ENCODE peak calls at places on chromosomes 7 and 10, in ten cellular contexts. L is kidney epithelial cell, G is endothelial cell of umbilical vein, J is colonic mucosa, P is ovary, A is bronchial epithelial cell, E is fibroblast of lung, F is lung, W is lower lobe of right lung, M is A549. D is an unnamed sample.

GRCh38 chr7:47383064-47383463 is 198.8 kb downstream of the TNS3 start:
- DNase-seq in L (no peak), G (no peak), J (no peak), P (no peak), A (no peak), E (peak; percentile 88), F (no peak), W (no peak), M (no peak), D (no peak)

GRCh38 chr10:34815174-34816066 is at the start of gene PARD3:
- DNase-seq in L (no peak), G (peak; percentile 54), J (peak; percentile 69), P (peak; percentile 77), A (peak; percentile 17), E (peak; percentile 63), F (peak; percentile 61), W (peak; percentile 73), M (peak; percentile 71), D (peak; percentile 68)

GRCh38 chr7:67401492-67401891 is 404.9 kb downstream of the TYW1 start:
- DNase-seq in L (no peak), G (no peak), J (no peak), P (no peak), A (no peak), E (no peak), F (no peak), W (no peak), M (no peak), D (no peak)

GRCh38 chr7:127891854-127892438 is 139.3 kb downstream of the LRRC4 start:
- DNase-seq in L (no peak), G (no peak), J (no peak), P (no peak), A (no peak), E (no peak), F (no peak), W (no peak), M (no peak), D (no peak)

GRCh38 chr7:1112109-1112508 is 24.2 kb downstream of the GPER1 start:
- DNase-seq in L (no peak), G (peak; percentile 74), J (no peak), P (no peak), A (no peak), E (peak; percentile 24), F (no peak), W (peak; percentile 39), M (no peak), D (no peak)

GRCh38 chr10:78909268-78909667 is 159.5 kb upstream of the ZMIZ1 start:
- DNase-seq in L (no peak), G (no peak), J (no peak), P (no peak), A (no peak), E (no peak), F (no peak), W (no peak), M (no peak), D (no peak)

GRCh38 chr7:32381024-32381601 is 109.1 kb downstream of the LSM5 start:
- DNase-seq in L (no peak), G (no peak), J (no peak), P (no peak), A (no peak), E (no peak), F (no peak), W (no peak), M (no peak), D (no peak)

GRCh38 chr10:105070980-105071379 is 429.9 kb downstream of the SORCS3 start:
- DNase-seq in L (no peak), G (no peak), J (no peak), P (no peak), A (no peak), E (no peak), F (no peak), W (no peak), M (no peak), D (no peak)

GRCh38 chr7:132500727-132501410 is 75.4 kb downstream of the PLXNA4 start:
- DNase-seq in L (no peak), G (peak; percentile 95), J (peak; percentile 34), P (peak; percentile 76), A (no peak), E (peak; percentile 69), F (peak; percentile 44), W (no peak), M (peak; percentile 18), D (no peak)

GRCh38 chr10:46537309-46537708 is 19.1 kb downstream of the GPRIN2 start:
- DNase-seq in L (no peak), G (no peak), J (no peak), P (no peak), A (no peak), E (no peak), F (no peak), W (no peak), M (no peak), D (no peak)

GRCh38 chr7:129644634-129645230 is 33.2 kb downstream of the NRF1 start:
- DNase-seq in L (no peak), G (peak; percentile 66), J (no peak), P (no peak), A (peak; percentile 57), E (peak; percentile 50), F (no peak), W (no peak), M (peak; percentile 55), D (no peak)

GRCh38 chr7:105876964-105877601 is 684 bp upstream of the ATXN7L1 start:
- DNase-seq in L (no peak), G (peak; percentile 52), J (peak; percentile 80), P (peak; percentile 39), A (peak; percentile 19), E (peak; percentile 32), F (no peak), W (peak; percentile 48), M (peak; percentile 68), D (peak; percentile 70)

GRCh38 chr7:155531686-155532085 is 14.7 kb downstream of the CNPY1 start:
- DNase-seq in L (no peak), G (no peak), J (no peak), P (no peak), A (peak; percentile 22), E (no peak), F (no peak), W (no peak), M (no peak), D (peak; percentile 32)

GRCh38 chr7:13240349-13240748 is 552.9 kb downstream of the ARL4A start:
- DNase-seq in L (peak; percentile 76), G (no peak), J (no peak), P (no peak), A (peak; percentile 73), E (peak; percentile 76), F (no peak), W (no peak), M (peak; percentile 76), D (no peak)

GRCh38 chr7:38178004-38178694 is at the start of gene STARD3NL:
- DNase-seq in L (peak; percentile 100), G (peak; percentile 100), J (peak; percentile 99), P (peak; percentile 97), A (peak; percentile 99), E (peak; percentile 100), F (peak; percentile 100), W (peak; percentile 96), M (peak; percentile 100), D (peak; percentile 95)

GRCh38 chr7:38181111-38181510 is 3.1 kb downstream of the STARD3NL start:
- DNase-seq in L (no peak), G (peak; percentile 56), J (no peak), P (no peak), A (no peak), E (no peak), F (no peak), W (no peak), M (no peak), D (no peak)

GRCh38 chr7:38177621-38178003 is 433 bp upstream of the STARD3NL start:
- DNase-seq in L (no peak), G (no peak), J (no peak), P (no peak), A (no peak), E (no peak), F (no peak), W (no peak), M (no peak), D (no peak)

GRCh38 chr7:38179719-38180333 is 1.8 kb downstream of the STARD3NL start:
- DNase-seq in L (no peak), G (peak; percentile 80), J (no peak), P (no peak), A (no peak), E (peak; percentile 29), F (no peak), W (no peak), M (no peak), D (no peak)

DNA sequence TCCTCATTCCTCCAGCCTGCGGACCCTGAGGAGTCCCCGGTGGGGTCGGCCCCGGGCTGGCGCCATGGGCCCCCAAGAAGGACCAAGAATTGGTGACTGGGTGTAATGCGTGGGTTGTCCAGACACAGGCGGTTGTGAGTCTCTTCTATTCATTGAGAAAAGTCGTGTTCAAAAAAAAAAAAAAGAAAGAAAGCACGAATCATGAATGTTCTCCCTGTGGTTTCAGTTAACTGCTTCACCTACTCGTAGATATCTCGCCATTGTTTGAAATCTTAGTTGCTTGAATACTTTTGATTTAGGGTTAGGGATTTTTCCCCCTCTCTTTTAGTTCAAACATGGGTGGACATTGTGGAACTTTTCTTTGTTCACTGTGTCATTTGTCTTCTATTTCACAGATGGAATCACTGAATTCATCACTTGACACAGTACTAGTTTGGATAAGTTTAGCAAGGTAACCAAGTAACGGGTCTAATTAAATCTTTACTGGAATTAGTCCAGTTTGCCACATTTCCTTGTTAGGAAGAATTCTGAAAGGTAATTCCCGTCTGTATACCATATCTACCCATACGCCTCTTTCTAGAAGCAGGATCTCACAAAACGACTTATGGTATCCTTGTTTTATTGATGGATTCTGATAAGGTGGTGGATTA is 775 bp downstream of the STARD3NL start:
- DNase-seq in L (no peak), G (no peak), J (no peak), P (no peak), A (peak; percentile 42), E (peak; percentile 62), F (no peak), W (no peak), M (no peak), D (no peak)
- TF ChIP-seq CTCF in L (no peak), G (no peak), J (no peak), P (no peak), A (no peak), E (peak; percentile 7), F (no peak), W (peak; percentile 18), M (no peak), D (no peak)

GRCh38 chr10:73218466-73219191 is 28.4 kb downstream of the DNAJC9 start:
- DNase-seq in L (no peak), G (peak; percentile 46), J (no peak), P (no peak), A (peak; percentile 26), E (peak; percentile 6), F (no peak), W (no peak), M (peak; percentile 50), D (no peak)
- TF ChIP-seq CTCF in L (peak; percentile 40), G (peak; percentile 32), J (no peak), P (no peak), A (peak; percentile 40), E (peak; percentile 45), F (no peak), W (peak; percentile 21), M (peak; percentile 49), D (peak; percentile 29)

GRCh38 chr7:91556956-91557650 is 292.9 kb downstream of the FZD1 start:
- DNase-seq in L (no peak), G (no peak), J (no peak), P (no peak), A (peak; percentile 90), E (peak; percentile 20), F (no peak), W (no peak), M (peak; percentile 13), D (no peak)
- TF ChIP-seq CTCF in L (no peak), G (no peak), J (no peak), P (no peak), A (no peak), E (no peak), F (no peak), W (no peak), M (no peak), D (no peak)

GRCh38 chr7:138027100-138027499 is 25.2 kb upstream of the CREB3L2 start:
- DNase-seq in L (no peak), G (no peak), J (no peak), P (no peak), A (no peak), E (no peak), F (no peak), W (no peak), M (no peak), D (no peak)
- TF ChIP-seq CTCF in L (no peak), G (no peak), J (no peak), P (no peak), A (no peak), E (no peak), F (no peak), W (no peak), M (no peak), D (no peak)